ENCODE peak calls at places on chromosomes 16 and 17, in ten cellular contexts. Z, T, W, V, J, Y, N, O, Q and P are unnamed samples.

GRCh38 chr17:16909887-16910286 is 62.0 kb downstream of the TNFRSF13B start:
- DNase-seq in Z (peak), T (no peak), W (no peak), V (no peak), J (no peak), Y (no peak), N (no peak), O (no peak), Q (no peak), P (peak)

GRCh38 chr17:77436481-77436880 is 295.7 kb downstream of the SEC14L1 start:
- DNase-seq in Z (no peak), T (peak), W (no peak), V (no peak), J (no peak), Y (no peak), N (no peak), O (no peak), Q (no peak), P (no peak)

GRCh38 chr16:138049-138417 is 440 bp downstream of the NPRL3 start:
- DNase-seq in Z (peak), T (peak), W (no peak), V (no peak), J (peak), Y (peak), N (no peak), O (no peak), Q (no peak), P (peak)

GRCh38 chr16:3112058-3112880 is at the start of gene ZNF205:
- DNase-seq in Z (peak), T (peak), W (peak), V (peak), J (no peak), Y (peak), N (peak), O (no peak), Q (no peak), P (peak)

GRCh38 chr16:1158456-1159324 is 5.8 kb downstream of the CACNA1H start:
- DNase-seq in Z (peak), T (peak), W (no peak), V (no peak), J (no peak), Y (no peak), N (no peak), O (no peak), Q (no peak), P (no peak)

GRCh38 chr16:56319391-56319790 is 106.0 kb downstream of the AMFR start:
- DNase-seq in Z (no peak), T (no peak), W (no peak), V (no peak), J (no peak), Y (no peak), N (peak), O (no peak), Q (no peak), P (no peak)

GRCh38 chr16:58461056-58461455 is 38.9 kb upstream of the NDRG4 start:
- DNase-seq in Z (no peak), T (no peak), W (no peak), V (no peak), J (no peak), Y (no peak), N (no peak), O (no peak), Q (no peak), P (no peak)

GRCh38 chr17:78300962-78301820 is 58.7 kb downstream of the SOCS3 start:
- DNase-seq in Z (no peak), T (no peak), W (no peak), V (no peak), J (no peak), Y (no peak), N (no peak), O (no peak), Q (no peak), P (no peak)

GRCh38 chr17:45429338-45430005 is 3.2 kb downstream of the ARHGAP27 start:
- DNase-seq in Z (peak), T (peak), W (no peak), V (no peak), J (no peak), Y (peak), N (no peak), O (no peak), Q (peak), P (peak)

GRCh38 chr16:54076006-54076504 is 210.5 kb downstream of the IRX3 start:
- DNase-seq in Z (no peak), T (no peak), W (no peak), V (no peak), J (no peak), Y (no peak), N (no peak), O (no peak), Q (no peak), P (no peak)

GRCh38 chr16:27199235-27199586 is 4.1 kb upstream of the KDM8 start:
- DNase-seq in Z (no peak), T (no peak), W (no peak), V (no peak), J (no peak), Y (no peak), N (no peak), O (no peak), Q (no peak), P (no peak)

GRCh38 chr16:15949210-15950166 is at the start of gene ABCC1:
- DNase-seq in Z (peak), T (peak), W (peak), V (no peak), J (peak), Y (peak), N (no peak), O (peak), Q (no peak), P (peak)

GRCh38 chr16:22291020-22291419 is 6.2 kb upstream of the POLR3E start:
- DNase-seq in Z (no peak), T (no peak), W (no peak), V (no peak), J (no peak), Y (no peak), N (no peak), O (no peak), Q (no peak), P (no peak)

GRCh38 chr16:81832801-81833547 is 53.9 kb downstream of the PLCG2 start:
- DNase-seq in Z (no peak), T (no peak), W (no peak), V (no peak), J (no peak), Y (no peak), N (no peak), O (no peak), Q (peak), P (no peak)

GRCh38 chr17:12342609-12343248 is 322.1 kb downstream of the MAP2K4 start:
- DNase-seq in Z (no peak), T (peak), W (no peak), V (no peak), J (no peak), Y (no peak), N (no peak), O (peak), Q (no peak), P (peak)

GRCh38 chr17:19354123-19354522 is 8.4 kb downstream of the B9D1 start:
- DNase-seq in Z (no peak), T (no peak), W (no peak), V (no peak), J (no peak), Y (no peak), N (no peak), O (no peak), Q (no peak), P (no peak)

GRCh38 chr17:60039509-60040442 is 38.9 kb downstream of the HEATR6 start:
- DNase-seq in Z (no peak), T (peak), W (no peak), V (no peak), J (no peak), Y (no peak), N (no peak), O (no peak), Q (no peak), P (no peak)

GRCh38 chr17:14427914-14428639 is 127.2 kb downstream of the HS3ST3B1 start:
- DNase-seq in Z (no peak), T (no peak), W (no peak), V (no peak), J (peak), Y (no peak), N (no peak), O (peak), Q (no peak), P (no peak)

GRCh38 chr16:67767953-67768352 is 38.4 kb downstream of the RANBP10 start:
- DNase-seq in Z (no peak), T (no peak), W (no peak), V (no peak), J (no peak), Y (no peak), N (no peak), O (no peak), Q (no peak), P (no peak)